ENCODE peak calls at places on chromosomes 11 and 22, in seven cellular contexts. One of them, this sample, is unnamed.

GRCh38 chr11:119488256-119488995 is 65.5 kb upstream of the THY1 start:
- DNase-seq in ovary: no peak
- DNase-seq in aorta: no peak
- DNase-seq in cardiac muscle cell: no peak
- DNase-seq in neural progenitor cell: no peak
- DNase-seq in CD8-positive, alpha-beta T cell: no peak
- DNase-seq in OCI-LY7: no peak
- DNase-seq in this sample: no peak

GRCh38 chr11:5362017-5362625 is 10.8 kb downstream of the OR51B6 start:
- DNase-seq in ovary: no peak
- DNase-seq in aorta: no peak
- DNase-seq in cardiac muscle cell: no peak
- DNase-seq in neural progenitor cell: no peak
- DNase-seq in CD8-positive, alpha-beta T cell: no peak
- DNase-seq in OCI-LY7: no peak
- DNase-seq in this sample: no peak

GRCh38 chr22:29215012-29215860 is 9.5 kb downstream of the EMID1 start:
- DNase-seq in ovary: no peak
- DNase-seq in aorta: no peak
- DNase-seq in cardiac muscle cell: no peak
- DNase-seq in neural progenitor cell: no peak
- DNase-seq in CD8-positive, alpha-beta T cell: no peak
- DNase-seq in OCI-LY7: no peak
- DNase-seq in this sample: no peak

GRCh38 chr11:102469196-102469821 is 16.7 kb upstream of the TMEM123 start:
- DNase-seq in ovary: no peak
- DNase-seq in aorta: no peak
- DNase-seq in cardiac muscle cell: peak; percentile 50
- DNase-seq in neural progenitor cell: no peak
- DNase-seq in CD8-positive, alpha-beta T cell: no peak
- DNase-seq in OCI-LY7: no peak
- DNase-seq in this sample: no peak

GRCh38 chr11:44658451-44658850 is 68.3 kb upstream of the TSPAN18 start:
- DNase-seq in ovary: no peak
- DNase-seq in aorta: no peak
- DNase-seq in cardiac muscle cell: peak; percentile 34
- DNase-seq in neural progenitor cell: peak; percentile 35
- DNase-seq in CD8-positive, alpha-beta T cell: no peak
- DNase-seq in OCI-LY7: no peak
- DNase-seq in this sample: no peak

GRCh38 chr11:1784761-1785650 is 21.3 kb upstream of the CTSD start:
- DNase-seq in ovary: no peak
- DNase-seq in aorta: no peak
- DNase-seq in cardiac muscle cell: no peak
- DNase-seq in neural progenitor cell: no peak
- DNase-seq in CD8-positive, alpha-beta T cell: no peak
- DNase-seq in OCI-LY7: no peak
- DNase-seq in this sample: no peak

GRCh38 chr22:31561238-31561887 is 65.0 kb downstream of the SFI1 start:
- DNase-seq in ovary: peak; percentile 72
- DNase-seq in aorta: peak; percentile 87
- DNase-seq in cardiac muscle cell: peak; percentile 89
- DNase-seq in neural progenitor cell: peak; percentile 90
- DNase-seq in CD8-positive, alpha-beta T cell: peak; percentile 23
- DNase-seq in OCI-LY7: peak; percentile 66
- DNase-seq in this sample: peak; percentile 47

GRCh38 chr22:37985751-37986281 is 1.5 kb upstream of the SOX10 start:
- DNase-seq in ovary: no peak
- DNase-seq in aorta: no peak
- DNase-seq in cardiac muscle cell: no peak
- DNase-seq in neural progenitor cell: no peak
- DNase-seq in CD8-positive, alpha-beta T cell: no peak
- DNase-seq in OCI-LY7: no peak
- DNase-seq in this sample: no peak

GRCh38 chr11:126948563-126948962 is 52.0 kb downstream of the KIRREL3 start:
- DNase-seq in ovary: no peak
- DNase-seq in aorta: no peak
- DNase-seq in cardiac muscle cell: no peak
- DNase-seq in neural progenitor cell: no peak
- DNase-seq in CD8-positive, alpha-beta T cell: no peak
- DNase-seq in OCI-LY7: no peak
- DNase-seq in this sample: no peak

GRCh38 chr11:114891911-114892310 is 213.6 kb downstream of the NXPE2 start:
- DNase-seq in ovary: no peak
- DNase-seq in aorta: no peak
- DNase-seq in cardiac muscle cell: no peak
- DNase-seq in neural progenitor cell: no peak
- DNase-seq in CD8-positive, alpha-beta T cell: no peak
- DNase-seq in OCI-LY7: no peak
- DNase-seq in this sample: no peak

GRCh38 chr22:27801616-27802388 is at the start of gene MN1:
- DNase-seq in ovary: peak; percentile 70
- DNase-seq in aorta: peak; percentile 87
- DNase-seq in cardiac muscle cell: peak; percentile 58
- DNase-seq in neural progenitor cell: peak; percentile 85
- DNase-seq in CD8-positive, alpha-beta T cell: peak; percentile 56
- DNase-seq in OCI-LY7: no peak
- DNase-seq in this sample: no peak

GRCh38 chr11:113685650-113686349 is 20.3 kb downstream of the TMPRSS5 start:
- DNase-seq in ovary: no peak
- DNase-seq in aorta: no peak
- DNase-seq in cardiac muscle cell: no peak
- DNase-seq in neural progenitor cell: no peak
- DNase-seq in CD8-positive, alpha-beta T cell: no peak
- DNase-seq in OCI-LY7: no peak
- DNase-seq in this sample: no peak

GRCh38 chr11:96311120-96311568 is 31.9 kb downstream of the MAML2 start:
- DNase-seq in ovary: no peak
- DNase-seq in aorta: no peak
- DNase-seq in cardiac muscle cell: peak; percentile 79
- DNase-seq in neural progenitor cell: no peak
- DNase-seq in CD8-positive, alpha-beta T cell: no peak
- DNase-seq in OCI-LY7: no peak
- DNase-seq in this sample: no peak

GRCh38 chr11:48880021-48880441 is 103.7 kb downstream of the TRIM51G start:
- DNase-seq in ovary: no peak
- DNase-seq in aorta: no peak
- DNase-seq in cardiac muscle cell: no peak
- DNase-seq in neural progenitor cell: no peak
- DNase-seq in CD8-positive, alpha-beta T cell: no peak
- DNase-seq in OCI-LY7: no peak
- DNase-seq in this sample: no peak

GRCh38 chr22:48238018-48238915 is 1475.8 kb downstream of the TBC1D22A start:
- DNase-seq in ovary: no peak
- DNase-seq in aorta: no peak
- DNase-seq in cardiac muscle cell: no peak
- DNase-seq in neural progenitor cell: no peak
- DNase-seq in CD8-positive, alpha-beta T cell: no peak
- DNase-seq in OCI-LY7: no peak
- DNase-seq in this sample: no peak

GRCh38 chr11:5596611-5597201 is at the start of gene TRIM6:
- DNase-seq in ovary: peak; percentile 71
- DNase-seq in aorta: peak; percentile 81
- DNase-seq in cardiac muscle cell: peak; percentile 70
- DNase-seq in neural progenitor cell: peak; percentile 79
- DNase-seq in CD8-positive, alpha-beta T cell: no peak
- DNase-seq in OCI-LY7: no peak
- DNase-seq in this sample: no peak

GRCh38 chr22:43978558-43978957 is 23.3 kb downstream of the SAMM50 start:
- DNase-seq in ovary: no peak
- DNase-seq in aorta: no peak
- DNase-seq in cardiac muscle cell: no peak
- DNase-seq in neural progenitor cell: no peak
- DNase-seq in CD8-positive, alpha-beta T cell: no peak
- DNase-seq in OCI-LY7: no peak
- DNase-seq in this sample: no peak

GRCh38 chr11:36030707-36031365 is 87.0 kb downstream of the LDLRAD3 start:
- DNase-seq in ovary: no peak
- DNase-seq in aorta: no peak
- DNase-seq in cardiac muscle cell: peak; percentile 41
- DNase-seq in neural progenitor cell: no peak
- DNase-seq in CD8-positive, alpha-beta T cell: no peak
- DNase-seq in OCI-LY7: no peak
- DNase-seq in this sample: peak; percentile 67

GRCh38 chr22:22410677-22411076 is 97.9 kb downstream of the ZNF280B start:
- DNase-seq in ovary: no peak
- DNase-seq in aorta: no peak
- DNase-seq in cardiac muscle cell: no peak
- DNase-seq in neural progenitor cell: no peak
- DNase-seq in CD8-positive, alpha-beta T cell: no peak
- DNase-seq in OCI-LY7: no peak
- DNase-seq in this sample: no peak

GRCh38 chr11:8870461-8871282 is 40.3 kb upstream of the AKIP1 start:
- DNase-seq in ovary: peak; percentile 70
- DNase-seq in aorta: peak; percentile 79
- DNase-seq in cardiac muscle cell: peak; percentile 79
- DNase-seq in neural progenitor cell: peak; percentile 85
- DNase-seq in CD8-positive, alpha-beta T cell: no peak
- DNase-seq in OCI-LY7: no peak
- DNase-seq in this sample: peak; percentile 29

GRCh38 chr11:120336641-120337132 is 474 bp downstream of the ARHGEF12 start:
- DNase-seq in ovary: no peak
- DNase-seq in aorta: peak; percentile 87
- DNase-seq in cardiac muscle cell: no peak
- DNase-seq in neural progenitor cell: no peak
- DNase-seq in CD8-positive, alpha-beta T cell: peak; percentile 30
- DNase-seq in OCI-LY7: peak; percentile 53
- DNase-seq in this sample: no peak

GRCh38 chr11:59400461-59401261 is 25.6 kb downstream of the OR5A2 start:
- DNase-seq in ovary: no peak
- DNase-seq in aorta: no peak
- DNase-seq in cardiac muscle cell: no peak
- DNase-seq in neural progenitor cell: no peak
- DNase-seq in CD8-positive, alpha-beta T cell: no peak
- DNase-seq in OCI-LY7: no peak
- DNase-seq in this sample: no peak

GRCh38 chr11:706957-707816 is 1.2 kb downstream of the EPS8L2 start:
- DNase-seq in ovary: peak; percentile 61
- DNase-seq in aorta: peak; percentile 82
- DNase-seq in cardiac muscle cell: no peak
- DNase-seq in neural progenitor cell: peak; percentile 32
- DNase-seq in CD8-positive, alpha-beta T cell: no peak
- DNase-seq in OCI-LY7: no peak
- DNase-seq in this sample: no peak

GRCh38 chr11:704189-704798 is 1.7 kb upstream of the EPS8L2 start:
- DNase-seq in ovary: peak; percentile 17
- DNase-seq in aorta: no peak
- DNase-seq in cardiac muscle cell: no peak
- DNase-seq in neural progenitor cell: no peak
- DNase-seq in CD8-positive, alpha-beta T cell: no peak
- DNase-seq in OCI-LY7: no peak
- DNase-seq in this sample: no peak

GRCh38 chr11:706439-706956 is 467 bp downstream of the EPS8L2 start:
- DNase-seq in ovary: peak; percentile 67
- DNase-seq in aorta: peak; percentile 88
- DNase-seq in cardiac muscle cell: peak; percentile 22
- DNase-seq in neural progenitor cell: no peak
- DNase-seq in CD8-positive, alpha-beta T cell: no peak
- DNase-seq in OCI-LY7: no peak
- DNase-seq in this sample: no peak

GRCh38 chr11:704799-705645 is 1.0 kb upstream of the EPS8L2 start:
- DNase-seq in ovary: peak; percentile 25
- DNase-seq in aorta: peak; percentile 76
- DNase-seq in cardiac muscle cell: no peak
- DNase-seq in neural progenitor cell: no peak
- DNase-seq in CD8-positive, alpha-beta T cell: no peak
- DNase-seq in OCI-LY7: no peak
- DNase-seq in this sample: no peak

GRCh38 chr11:705646-706438 is at the start of gene EPS8L2:
- DNase-seq in ovary: peak; percentile 61
- DNase-seq in aorta: peak; percentile 80
- DNase-seq in cardiac muscle cell: no peak
- DNase-seq in neural progenitor cell: peak; percentile 50
- DNase-seq in CD8-positive, alpha-beta T cell: peak; percentile 46
- DNase-seq in OCI-LY7: no peak
- DNase-seq in this sample: no peak
- H3K27ac ChIP-seq in ovary: peak within 1 kb of the TSS; percentile 31
- H3K27ac ChIP-seq in aorta: peak within 1 kb of the TSS; percentile 71
- H3K27ac ChIP-seq in cardiac muscle cell: no peak within 1 kb of the TSS
- H3K27ac ChIP-seq in neural progenitor cell: no peak within 1 kb of the TSS
- H3K27ac ChIP-seq in CD8-positive, alpha-beta T cell: no peak within 1 kb of the TSS
- H3K27ac ChIP-seq in OCI-LY7: no peak within 1 kb of the TSS
- H3K27ac ChIP-seq in this sample: peak within 1 kb of the TSS; percentile 31

GRCh38 chr22:19713650-19714319 is 518 bp upstream of the SEPTIN5 start:
- DNase-seq in ovary: no peak
- DNase-seq in aorta: no peak
- DNase-seq in cardiac muscle cell: no peak
- DNase-seq in neural progenitor cell: peak; percentile 73
- DNase-seq in CD8-positive, alpha-beta T cell: no peak
- DNase-seq in OCI-LY7: no peak
- DNase-seq in this sample: no peak
- H3K4me3 ChIP-seq in ovary: peak overlapping the region; percentile 57
- H3K4me3 ChIP-seq in aorta: peak overlapping the region; percentile 44
- H3K4me3 ChIP-seq in cardiac muscle cell: peak overlapping the region; percentile 56
- H3K4me3 ChIP-seq in neural progenitor cell: peak overlapping the region; percentile 71
- H3K4me3 ChIP-seq in CD8-positive, alpha-beta T cell: no peak overlapping the region
- H3K4me3 ChIP-seq in OCI-LY7: no peak overlapping the region
- H3K4me3 ChIP-seq in this sample: peak overlapping the region; percentile 48

GRCh38 chr11:67271548-67272284 is 5.4 kb downstream of the GRK2 start:
- DNase-seq in ovary: peak; percentile 16
- DNase-seq in aorta: peak; percentile 85
- DNase-seq in cardiac muscle cell: no peak
- DNase-seq in neural progenitor cell: no peak
- DNase-seq in CD8-positive, alpha-beta T cell: peak; percentile 52
- DNase-seq in OCI-LY7: peak; percentile 46
- DNase-seq in this sample: no peak
- H3K27ac ChIP-seq in ovary: no peak overlapping the region
- H3K27ac ChIP-seq in aorta: no peak overlapping the region
- H3K27ac ChIP-seq in cardiac muscle cell: no peak overlapping the region
- H3K27ac ChIP-seq in neural progenitor cell: no peak overlapping the region
- H3K27ac ChIP-seq in CD8-positive, alpha-beta T cell: peak overlapping the region; percentile 58
- H3K27ac ChIP-seq in OCI-LY7: peak overlapping the region; percentile 98
- H3K27ac ChIP-seq in this sample: no peak overlapping the region

GRCh38 chr11:133953571-133953970 is 3.2 kb downstream of the IGSF9B start:
- DNase-seq in ovary: no peak
- DNase-seq in aorta: no peak
- DNase-seq in cardiac muscle cell: no peak
- DNase-seq in neural progenitor cell: no peak
- DNase-seq in CD8-positive, alpha-beta T cell: no peak
- DNase-seq in OCI-LY7: no peak
- DNase-seq in this sample: no peak

GRCh38 chr11:133950874-133951483 is 5.8 kb downstream of the IGSF9B start:
- DNase-seq in ovary: no peak
- DNase-seq in aorta: no peak
- DNase-seq in cardiac muscle cell: no peak
- DNase-seq in neural progenitor cell: peak; percentile 39
- DNase-seq in CD8-positive, alpha-beta T cell: no peak
- DNase-seq in OCI-LY7: no peak
- DNase-seq in this sample: no peak

GRCh38 chr11:133951484-133952198 is 5.1 kb downstream of the IGSF9B start:
- DNase-seq in ovary: no peak
- DNase-seq in aorta: no peak
- DNase-seq in cardiac muscle cell: peak; percentile 40
- DNase-seq in neural progenitor cell: peak; percentile 59
- DNase-seq in CD8-positive, alpha-beta T cell: no peak
- DNase-seq in OCI-LY7: no peak
- DNase-seq in this sample: no peak

GRCh38 chr11:133953999-133954398 is 2.8 kb downstream of the IGSF9B start:
- DNase-seq in ovary: no peak
- DNase-seq in aorta: no peak
- DNase-seq in cardiac muscle cell: no peak
- DNase-seq in neural progenitor cell: no peak
- DNase-seq in CD8-positive, alpha-beta T cell: no peak
- DNase-seq in OCI-LY7: no peak
- DNase-seq in this sample: no peak

GRCh38 chr11:133952199-133953190 is 4.3 kb downstream of the IGSF9B start:
- DNase-seq in ovary: no peak
- DNase-seq in aorta: no peak
- DNase-seq in cardiac muscle cell: no peak
- DNase-seq in neural progenitor cell: no peak
- DNase-seq in CD8-positive, alpha-beta T cell: no peak
- DNase-seq in OCI-LY7: no peak
- DNase-seq in this sample: no peak
- H3K4me3 ChIP-seq in ovary: no peak overlapping the region
- H3K4me3 ChIP-seq in aorta: no peak overlapping the region
- H3K4me3 ChIP-seq in cardiac muscle cell: no peak overlapping the region
- H3K4me3 ChIP-seq in neural progenitor cell: no peak overlapping the region
- H3K4me3 ChIP-seq in CD8-positive, alpha-beta T cell: no peak overlapping the region
- H3K4me3 ChIP-seq in OCI-LY7: no peak overlapping the region
- H3K4me3 ChIP-seq in this sample: no peak overlapping the region